ENCODE peak calls at places on chromosomes 4 and X, in nine cellular contexts. V is thyroid gland, A is A549, Q is uterus, R is adrenal gland, G is NB4, I is tibial nerve, P is suprapubic skin, U is IMR-90. X is an unnamed sample.

GRCh38 chr4:78432896-78433295 is 118.7 kb upstream of the ANXA3 start:
- DNase-seq in V (no peak), A (peak), Q (no peak), R (no peak), G (no peak), I (no peak), P (no peak), U (peak), X (no peak)

GRCh38 chr4:48778431-48779094 is 1.5 kb downstream of the FRYL start:
- DNase-seq in V (no peak), A (no peak), Q (no peak), R (no peak), G (peak), I (no peak), P (no peak), U (peak), X (no peak)

GRCh38 chr4:78312989-78313753 is 238.4 kb upstream of the ANXA3 start:
- DNase-seq in V (no peak), A (no peak), Q (no peak), R (no peak), G (no peak), I (no peak), P (no peak), U (no peak), X (no peak)

GRCh38 chr4:177964061-177964460 is 521.8 kb upstream of the AGA start:
- DNase-seq in V (no peak), A (no peak), Q (no peak), R (no peak), G (no peak), I (no peak), P (no peak), U (peak), X (no peak)

GRCh38 chr4:41590591-41590990 is 52.6 kb downstream of the LIMCH1 start:
- DNase-seq in V (peak), A (no peak), Q (no peak), R (peak), G (no peak), I (no peak), P (no peak), U (no peak), X (no peak)

GRCh38 chr4:150491132-150492049 is 90.6 kb upstream of the MAB21L2 start:
- DNase-seq in V (no peak), A (no peak), Q (no peak), R (no peak), G (no peak), I (no peak), P (no peak), U (no peak), X (no peak)

GRCh38 chr4:98963538-98964433 is 31.7 kb upstream of the METAP1 start:
- DNase-seq in V (no peak), A (no peak), Q (no peak), R (no peak), G (no peak), I (no peak), P (no peak), U (no peak), X (no peak)

GRCh38 chrX:21153503-21153902 is 220.7 kb upstream of the CNKSR2 start:
- DNase-seq in V (peak), A (peak), Q (peak), R (peak), G (no peak), I (peak), P (no peak), U (peak), X (no peak)

GRCh38 chr4:95921470-95921869 is 81.6 kb downstream of the PDHA2 start:
- DNase-seq in V (no peak), A (no peak), Q (no peak), R (no peak), G (no peak), I (no peak), P (no peak), U (no peak), X (no peak)

GRCh38 chrX:95076449-95076848 is 1402.4 kb downstream of the FAM133A start:
- DNase-seq in V (no peak), A (peak), Q (no peak), R (no peak), G (peak), I (no peak), P (no peak), U (peak), X (no peak)

GRCh38 chr4:115433501-115433900 is 320.1 kb upstream of the NDST4 start:
- DNase-seq in V (no peak), A (no peak), Q (no peak), R (no peak), G (no peak), I (no peak), P (no peak), U (no peak), X (no peak)

GRCh38 chrX:57134702-57135101 is 2.5 kb downstream of the SPIN2A start:
- DNase-seq in V (no peak), A (no peak), Q (no peak), R (no peak), G (no peak), I (no peak), P (no peak), U (no peak), X (no peak)

GRCh38 chr4:99885063-99885664 is 9.1 kb downstream of the LAMTOR3 start:
- DNase-seq in V (peak), A (peak), Q (no peak), R (peak), G (peak), I (no peak), P (no peak), U (peak), X (no peak)

GRCh38 chrX:105645667-105646354 is 176.5 kb upstream of the NRK start:
- DNase-seq in V (no peak), A (no peak), Q (no peak), R (peak), G (no peak), I (no peak), P (no peak), U (no peak), X (no peak)

GRCh38 chr4:82421796-82422560 is 8.3 kb downstream of the HNRNPDL start:
- DNase-seq in V (no peak), A (no peak), Q (no peak), R (no peak), G (peak), I (no peak), P (no peak), U (no peak), X (no peak)

GRCh38 chr4:161929966-161930365 is 233.8 kb downstream of the FSTL5 start:
- DNase-seq in V (no peak), A (no peak), Q (no peak), R (no peak), G (no peak), I (no peak), P (no peak), U (peak), X (no peak)

GRCh38 chr4:172900880-172901279 is 267.7 kb upstream of the GALNT7 start:
- DNase-seq in V (no peak), A (no peak), Q (no peak), R (no peak), G (no peak), I (no peak), P (no peak), U (no peak), X (no peak)

GRCh38 chr4:156198511-156198910 is 244.8 kb upstream of the CTSO start:
- DNase-seq in V (no peak), A (no peak), Q (no peak), R (no peak), G (no peak), I (no peak), P (no peak), U (no peak), X (no peak)

GRCh38 chr4:150327262-150327780 is 249.1 kb downstream of the DCLK2 start:
- DNase-seq in V (no peak), A (no peak), Q (no peak), R (no peak), G (no peak), I (no peak), P (no peak), U (no peak), X (no peak)

DNA sequence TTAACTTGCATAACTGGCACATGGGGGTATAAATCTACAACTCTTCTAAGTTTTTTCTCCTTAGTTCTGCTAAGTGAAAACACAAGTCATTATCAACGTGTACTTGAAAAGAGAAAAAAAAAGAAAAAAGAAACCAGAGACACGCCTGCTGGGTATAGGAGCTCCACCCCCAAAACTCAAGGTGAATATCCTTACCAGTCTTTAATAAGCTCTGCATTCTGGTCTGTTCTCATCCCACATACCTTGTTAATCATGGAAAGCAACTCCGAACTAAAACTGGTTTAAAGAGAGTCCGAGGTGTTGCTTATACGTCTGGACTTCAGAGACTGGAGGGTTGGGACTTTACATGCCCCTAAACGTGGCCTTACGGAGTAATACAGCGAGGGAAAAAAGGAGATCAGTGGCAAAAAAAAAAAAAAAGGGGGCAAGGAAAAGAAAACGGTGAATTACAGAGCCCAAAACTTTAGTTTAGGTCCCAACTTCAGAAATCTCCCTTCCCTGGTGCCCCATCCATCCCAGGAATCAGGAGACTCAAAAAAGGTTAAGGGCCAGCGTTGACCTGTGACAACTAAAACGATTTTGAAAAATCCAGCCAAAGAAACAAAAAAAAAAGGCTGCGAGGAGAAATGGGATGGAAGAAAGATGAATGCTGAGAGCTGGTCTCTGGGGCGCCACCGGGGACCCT is 997 bp downstream of the PGRMC2 start:
- DNase-seq in V (peak), A (peak), Q (no peak), R (peak), G (peak), I (no peak), P (no peak), U (peak), X (no peak)
- TF ChIP-seq POLR2A in V (no peak), A (no peak), Q (no peak), R (no peak), G (no peak), I (no peak), P (no peak), U (peak), X (no peak)

GRCh38 chrX:49039598-49040375 is 3.4 kb downstream of the TFE3 start:
- DNase-seq in V (peak), A (peak), Q (peak), R (peak), G (peak), I (peak), P (peak), U (peak), X (peak)
- TF ChIP-seq POLR2A in V (no peak), A (peak), Q (no peak), R (no peak), G (no peak), I (no peak), P (no peak), U (no peak), X (no peak)

GRCh38 chrX:22855693-22856092 is 144.1 kb upstream of the DDX53 start:
- DNase-seq in V (no peak), A (no peak), Q (no peak), R (no peak), G (no peak), I (no peak), P (no peak), U (no peak), X (no peak)
- TF ChIP-seq POLR2A in V (no peak), A (no peak), Q (no peak), R (no peak), G (no peak), I (no peak), P (no peak), U (no peak), X (no peak)

DNA sequence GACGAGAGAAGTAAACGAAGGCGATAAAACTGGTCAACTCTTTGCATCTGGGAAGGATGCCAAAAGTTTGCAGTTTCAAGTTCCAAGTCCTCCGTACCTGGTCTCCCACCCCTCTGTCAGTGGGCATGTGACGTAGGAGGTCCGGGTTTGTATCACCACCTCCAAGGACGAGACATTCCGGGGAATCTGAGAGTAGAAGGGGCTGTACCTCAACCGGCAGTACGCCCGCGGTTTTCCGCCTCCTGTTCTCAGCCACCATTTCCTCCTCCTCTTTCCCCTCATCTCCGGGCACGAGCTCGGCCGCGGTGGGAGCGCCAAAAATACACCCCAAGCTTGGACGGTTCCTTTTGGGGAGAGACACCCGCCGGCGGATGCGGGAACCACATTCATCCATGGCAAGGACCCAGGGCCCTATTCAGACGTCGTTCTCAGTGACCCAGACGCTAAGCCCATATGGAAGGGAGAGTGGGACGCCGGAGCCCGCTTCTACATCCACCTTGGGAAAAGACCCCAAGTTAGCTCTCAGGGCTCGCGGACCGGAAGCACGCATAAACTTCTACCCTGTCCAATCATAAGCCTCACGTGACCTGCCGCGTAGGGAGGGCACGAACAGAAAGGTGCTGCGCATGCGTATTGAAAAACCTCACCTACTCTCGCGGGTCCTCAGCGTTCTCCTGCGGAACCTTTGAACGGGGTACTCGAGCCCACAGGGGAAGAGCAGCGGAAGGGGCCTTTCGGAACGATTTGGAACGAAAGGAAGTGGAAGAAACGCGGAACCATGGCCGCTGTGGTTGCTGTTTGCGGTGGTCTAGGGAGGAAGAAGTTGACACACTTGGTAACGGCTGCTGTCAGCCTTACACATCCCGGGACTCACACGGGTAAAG is at the start of the genes HELQ and MRPS18C:
- DNase-seq in V (peak), A (peak), Q (peak), R (peak), G (peak), I (peak), P (peak), U (peak), X (peak)
- TF ChIP-seq POLR2A in V (no peak), A (peak), Q (peak), R (peak), G (peak), I (peak), P (peak), U (peak), X (peak)

GRCh38 chrX:107674480-107675364 is 46.4 kb downstream of the PRPS1 start:
- DNase-seq in V (peak), A (no peak), Q (peak), R (peak), G (peak), I (peak), P (peak), U (no peak), X (no peak)
- TF ChIP-seq POLR2A in V (no peak), A (no peak), Q (no peak), R (no peak), G (no peak), I (peak), P (peak), U (no peak), X (no peak)

DNA sequence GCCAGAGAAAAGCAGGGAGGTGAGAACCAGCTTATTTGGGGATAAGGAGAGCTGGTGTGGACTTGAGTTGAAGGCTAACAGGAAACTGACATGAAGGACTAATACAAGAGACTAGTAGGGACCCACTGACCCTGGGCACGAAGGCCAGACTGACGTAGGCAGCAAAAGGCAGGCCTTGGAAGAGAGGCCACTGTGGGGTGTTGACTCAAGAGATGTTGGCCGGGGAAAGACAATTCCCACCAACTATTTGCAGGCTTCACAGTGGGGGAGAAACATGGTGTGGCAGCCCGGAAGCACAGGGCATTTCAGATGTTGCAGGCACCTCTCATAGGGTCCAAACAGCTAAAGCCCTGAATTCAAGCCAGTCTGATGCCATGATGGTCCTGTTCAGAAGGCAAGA is 24.4 kb upstream of the MAP3K15 start:
- DNase-seq in V (no peak), A (no peak), Q (no peak), R (peak), G (no peak), I (no peak), P (no peak), U (no peak), X (no peak)
- TF ChIP-seq POLR2A in V (no peak), A (no peak), Q (no peak), R (no peak), G (no peak), I (no peak), P (no peak), U (no peak), X (no peak)

GRCh38 chr4:1713003-1713397 is 881 bp upstream of the SLBP start:
- DNase-seq in V (no peak), A (no peak), Q (no peak), R (no peak), G (no peak), I (no peak), P (no peak), U (no peak), X (no peak)
- TF ChIP-seq POLR2A in V (no peak), A (no peak), Q (no peak), R (no peak), G (no peak), I (no peak), P (no peak), U (no peak), X (no peak)

GRCh38 chr4:56976283-56976877 is 1.0 kb downstream of the NOA1 start:
- DNase-seq in V (peak), A (no peak), Q (no peak), R (peak), G (no peak), I (no peak), P (peak), U (no peak), X (peak)

GRCh38 chr4:56976878-56977320 is 507 bp downstream of the NOA1 start:
- DNase-seq in V (peak), A (peak), Q (no peak), R (no peak), G (no peak), I (no peak), P (peak), U (no peak), X (no peak)

GRCh38 chr4:56979674-56980073 is 978 bp downstream of the POLR2B start:
- DNase-seq in V (peak), A (no peak), Q (no peak), R (peak), G (peak), I (no peak), P (no peak), U (peak), X (no peak)

GRCh38 chr4:56978750-56979303 is at the start of gene POLR2B:
- DNase-seq in V (peak), A (peak), Q (peak), R (peak), G (peak), I (peak), P (peak), U (peak), X (peak)

DNA sequence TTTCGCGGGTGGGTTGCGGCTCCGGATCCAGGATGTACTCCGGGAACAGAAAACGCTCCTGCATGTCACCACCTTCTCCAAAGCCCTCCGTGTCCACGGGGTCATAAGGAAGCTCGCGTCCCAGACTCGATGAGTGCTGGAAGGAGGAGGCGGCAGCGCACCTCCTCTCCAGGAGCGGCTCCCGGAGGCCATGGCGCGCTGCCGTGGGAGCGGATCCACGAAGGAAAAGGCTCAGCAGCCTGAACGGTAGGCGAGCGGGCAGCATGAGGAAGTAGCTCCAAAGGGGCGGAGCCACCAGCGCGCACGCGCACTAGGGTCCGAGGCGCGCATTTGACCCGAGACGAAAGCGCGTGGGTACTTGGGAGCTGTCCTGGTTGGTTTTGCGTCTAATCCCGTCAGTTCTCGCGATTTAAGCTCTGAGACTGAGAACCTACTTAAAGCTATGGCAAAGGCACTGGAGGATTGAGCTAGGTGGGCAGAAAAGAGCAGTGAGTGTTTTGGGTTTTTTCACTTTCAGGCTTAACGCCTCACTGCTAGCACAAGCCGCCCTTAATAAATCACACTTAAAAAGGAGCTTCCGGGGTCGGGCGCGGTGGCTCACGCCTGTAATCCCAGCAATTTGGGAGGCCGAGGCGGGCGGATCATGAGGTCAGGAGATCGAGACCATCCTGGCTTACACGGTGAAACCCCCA is at the start of gene NOA1:
- DNase-seq in V (peak), A (peak), Q (peak), R (peak), G (peak), I (peak), P (peak), U (peak), X (peak)
- TF ChIP-seq POLR2A in V (no peak), A (peak), Q (peak), R (peak), G (peak), I (peak), P (peak), U (peak), X (peak)

GRCh38 chrX:155612312-155613224 is at the start of gene TMLHE:
- DNase-seq in V (peak), A (peak), Q (peak), R (peak), G (peak), I (peak), P (peak), U (peak), X (peak)
- TF ChIP-seq POLR2A in V (no peak), A (peak), Q (no peak), R (peak), G (peak), I (peak), P (peak), U (peak), X (no peak)

DNA sequence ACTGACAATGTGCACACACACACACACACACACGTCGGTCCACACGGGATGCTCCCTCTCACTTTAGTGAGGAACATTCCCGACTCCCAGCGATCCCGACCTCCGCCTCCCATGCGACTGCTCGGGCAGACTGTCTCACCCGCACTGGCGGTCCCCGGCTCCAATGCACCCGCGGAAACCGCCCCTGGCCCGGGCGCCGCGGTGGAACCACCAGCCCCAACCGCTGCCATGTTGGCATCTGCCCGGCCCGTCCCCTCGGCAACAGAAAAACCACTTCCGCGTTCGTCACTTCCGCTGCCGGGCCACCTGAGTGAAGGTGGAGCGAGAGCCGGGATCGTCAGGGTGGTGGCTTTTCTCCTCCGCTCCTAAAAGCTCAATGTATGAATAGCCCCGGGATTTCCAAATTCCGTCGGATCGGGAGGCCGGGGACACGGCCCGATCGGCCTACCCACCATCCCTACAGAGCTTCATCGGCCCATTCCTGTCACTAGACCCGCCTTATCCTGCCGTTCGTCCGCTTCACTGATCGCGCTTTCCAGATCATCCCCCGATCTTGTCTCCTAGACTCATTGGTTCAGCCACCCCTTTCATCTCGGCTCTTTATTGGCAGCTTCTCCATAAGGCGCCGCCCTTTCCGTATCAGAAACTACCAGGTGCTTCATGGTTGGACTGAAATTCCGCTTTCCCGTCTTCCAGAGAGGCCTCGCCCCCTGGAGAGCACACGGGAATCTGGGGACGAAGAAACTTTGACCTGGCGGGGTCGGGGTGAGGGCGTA is at the start of gene SLC35A2:
- DNase-seq in V (peak), A (peak), Q (peak), R (peak), G (peak), I (peak), P (peak), U (peak), X (peak)
- TF ChIP-seq POLR2A in V (peak), A (peak), Q (peak), R (no peak), G (peak), I (peak), P (peak), U (peak), X (peak)